ENCODE peak calls at places on chromosomes 6 and 20, in ten cellular contexts. One of them, this sample, is unnamed.
A peak's percentile ranks its signal among the peaks of the same experiment; 100 is the strongest.

GRCh38 chr6:164398647-164399046 is 910.8 kb downstream of the C6orf118 start:
- DNase-seq in IMR-90: no peak
- DNase-seq in adrenal gland: no peak
- DNase-seq in pancreas: no peak
- DNase-seq in cardiac muscle cell: no peak
- DNase-seq in tibial nerve: no peak
- DNase-seq in brain microvascular endothelial cell: no peak
- DNase-seq in Panc1: no peak
- DNase-seq in tibial artery: no peak
- DNase-seq in heart left ventricle: no peak
- DNase-seq in this sample: no peak

GRCh38 chr20:58482416-58482815 is 32.8 kb downstream of the APCDD1L start:
- DNase-seq in IMR-90: peak; percentile 6
- DNase-seq in adrenal gland: no peak
- DNase-seq in pancreas: no peak
- DNase-seq in cardiac muscle cell: no peak
- DNase-seq in tibial nerve: no peak
- DNase-seq in brain microvascular endothelial cell: peak; percentile 32
- DNase-seq in Panc1: no peak
- DNase-seq in tibial artery: no peak
- DNase-seq in heart left ventricle: no peak
- DNase-seq in this sample: no peak

GRCh38 chr20:53664121-53664520 is 70.5 kb upstream of the ZNF217 start:
- DNase-seq in IMR-90: no peak
- DNase-seq in adrenal gland: no peak
- DNase-seq in pancreas: no peak
- DNase-seq in cardiac muscle cell: no peak
- DNase-seq in tibial nerve: no peak
- DNase-seq in brain microvascular endothelial cell: no peak
- DNase-seq in Panc1: no peak
- DNase-seq in tibial artery: no peak
- DNase-seq in heart left ventricle: no peak
- DNase-seq in this sample: no peak

GRCh38 chr20:8454137-8454712 is 322.2 kb downstream of the PLCB1 start:
- DNase-seq in IMR-90: peak; percentile 97
- DNase-seq in adrenal gland: peak; percentile 64
- DNase-seq in pancreas: no peak
- DNase-seq in cardiac muscle cell: peak; percentile 8
- DNase-seq in tibial nerve: no peak
- DNase-seq in brain microvascular endothelial cell: peak; percentile 97
- DNase-seq in Panc1: no peak
- DNase-seq in tibial artery: no peak
- DNase-seq in heart left ventricle: no peak
- DNase-seq in this sample: no peak

GRCh38 chr6:161917645-161918044 is 643.8 kb upstream of the AGPAT4 start:
- DNase-seq in IMR-90: no peak
- DNase-seq in adrenal gland: no peak
- DNase-seq in pancreas: no peak
- DNase-seq in cardiac muscle cell: no peak
- DNase-seq in tibial nerve: no peak
- DNase-seq in brain microvascular endothelial cell: no peak
- DNase-seq in Panc1: no peak
- DNase-seq in tibial artery: no peak
- DNase-seq in heart left ventricle: no peak
- DNase-seq in this sample: no peak

GRCh38 chr6:150142657-150143501 is at the start of gene PPP1R14C:
- DNase-seq in IMR-90: no peak
- DNase-seq in adrenal gland: no peak
- DNase-seq in pancreas: peak; percentile 20
- DNase-seq in cardiac muscle cell: peak; percentile 85
- DNase-seq in tibial nerve: no peak
- DNase-seq in brain microvascular endothelial cell: no peak
- DNase-seq in Panc1: no peak
- DNase-seq in tibial artery: no peak
- DNase-seq in heart left ventricle: peak; percentile 48
- DNase-seq in this sample: no peak

GRCh38 chr20:48523191-48523757 is 304.5 kb downstream of the PREX1 start:
- DNase-seq in IMR-90: peak; percentile 59
- DNase-seq in adrenal gland: no peak
- DNase-seq in pancreas: no peak
- DNase-seq in cardiac muscle cell: peak; percentile 95
- DNase-seq in tibial nerve: peak; percentile 12
- DNase-seq in brain microvascular endothelial cell: peak; percentile 57
- DNase-seq in Panc1: peak; percentile 10
- DNase-seq in tibial artery: no peak
- DNase-seq in heart left ventricle: peak; percentile 43
- DNase-seq in this sample: no peak

GRCh38 chr20:63268671-63269439 is 3.8 kb upstream of the ARFGAP1 start:
- DNase-seq in IMR-90: no peak
- DNase-seq in adrenal gland: no peak
- DNase-seq in pancreas: no peak
- DNase-seq in cardiac muscle cell: no peak
- DNase-seq in tibial nerve: no peak
- DNase-seq in brain microvascular endothelial cell: no peak
- DNase-seq in Panc1: no peak
- DNase-seq in tibial artery: no peak
- DNase-seq in heart left ventricle: no peak
- DNase-seq in this sample: no peak

GRCh38 chr6:129710722-129711631 is 1.0 kb upstream of the ARHGAP18 start:
- DNase-seq in IMR-90: no peak
- DNase-seq in adrenal gland: no peak
- DNase-seq in pancreas: no peak
- DNase-seq in cardiac muscle cell: no peak
- DNase-seq in tibial nerve: no peak
- DNase-seq in brain microvascular endothelial cell: no peak
- DNase-seq in Panc1: no peak
- DNase-seq in tibial artery: no peak
- DNase-seq in heart left ventricle: no peak
- DNase-seq in this sample: no peak

GRCh38 chr20:53202781-53203180 is 230.6 kb downstream of the TSHZ2 start:
- DNase-seq in IMR-90: no peak
- DNase-seq in adrenal gland: no peak
- DNase-seq in pancreas: no peak
- DNase-seq in cardiac muscle cell: no peak
- DNase-seq in tibial nerve: no peak
- DNase-seq in brain microvascular endothelial cell: no peak
- DNase-seq in Panc1: no peak
- DNase-seq in tibial artery: no peak
- DNase-seq in heart left ventricle: no peak
- DNase-seq in this sample: no peak

GRCh38 chr20:36390719-36391415 is 84.7 kb downstream of the DLGAP4 start:
- DNase-seq in IMR-90: no peak
- DNase-seq in adrenal gland: no peak
- DNase-seq in pancreas: no peak
- DNase-seq in cardiac muscle cell: no peak
- DNase-seq in tibial nerve: no peak
- DNase-seq in brain microvascular endothelial cell: no peak
- DNase-seq in Panc1: no peak
- DNase-seq in tibial artery: no peak
- DNase-seq in heart left ventricle: no peak
- DNase-seq in this sample: no peak

GRCh38 chr6:54244430-54244829 is 63.8 kb upstream of the TINAG start:
- DNase-seq in IMR-90: peak; percentile 24
- DNase-seq in adrenal gland: no peak
- DNase-seq in pancreas: no peak
- DNase-seq in cardiac muscle cell: peak; percentile 35
- DNase-seq in tibial nerve: no peak
- DNase-seq in brain microvascular endothelial cell: no peak
- DNase-seq in Panc1: no peak
- DNase-seq in tibial artery: no peak
- DNase-seq in heart left ventricle: no peak
- DNase-seq in this sample: no peak

GRCh38 chr6:153129873-153130514 is 1.1 kb downstream of the RGS17 start:
- DNase-seq in IMR-90: peak; percentile 12
- DNase-seq in adrenal gland: no peak
- DNase-seq in pancreas: no peak
- DNase-seq in cardiac muscle cell: peak; percentile 27
- DNase-seq in tibial nerve: no peak
- DNase-seq in brain microvascular endothelial cell: peak; percentile 5
- DNase-seq in Panc1: no peak
- DNase-seq in tibial artery: no peak
- DNase-seq in heart left ventricle: no peak
- DNase-seq in this sample: no peak

GRCh38 chr6:116106146-116106545 is 5.5 kb downstream of the NT5DC1 start:
- DNase-seq in IMR-90: no peak
- DNase-seq in adrenal gland: no peak
- DNase-seq in pancreas: no peak
- DNase-seq in cardiac muscle cell: no peak
- DNase-seq in tibial nerve: no peak
- DNase-seq in brain microvascular endothelial cell: no peak
- DNase-seq in Panc1: no peak
- DNase-seq in tibial artery: no peak
- DNase-seq in heart left ventricle: no peak
- DNase-seq in this sample: no peak
- H3K4me3 ChIP-seq in IMR-90: no peak overlapping the region
- H3K4me3 ChIP-seq in adrenal gland: no peak overlapping the region
- H3K4me3 ChIP-seq in pancreas: no peak overlapping the region
- H3K4me3 ChIP-seq in cardiac muscle cell: no peak overlapping the region
- H3K4me3 ChIP-seq in tibial nerve: no peak overlapping the region
- H3K4me3 ChIP-seq in brain microvascular endothelial cell: no peak overlapping the region
- H3K4me3 ChIP-seq in Panc1: no peak overlapping the region
- H3K4me3 ChIP-seq in tibial artery: no peak overlapping the region
- H3K4me3 ChIP-seq in heart left ventricle: no peak overlapping the region
- H3K4me3 ChIP-seq in this sample: no peak overlapping the region

GRCh38 chr6:31092769-31093505 is 19.4 kb downstream of the C6orf15 start:
- DNase-seq in IMR-90: no peak
- DNase-seq in adrenal gland: no peak
- DNase-seq in pancreas: no peak
- DNase-seq in cardiac muscle cell: no peak
- DNase-seq in tibial nerve: no peak
- DNase-seq in brain microvascular endothelial cell: no peak
- DNase-seq in Panc1: no peak
- DNase-seq in tibial artery: no peak
- DNase-seq in heart left ventricle: no peak
- DNase-seq in this sample: no peak
- H3K27ac ChIP-seq in IMR-90: no peak overlapping the region
- H3K27ac ChIP-seq in adrenal gland: no peak overlapping the region
- H3K27ac ChIP-seq in pancreas: no peak overlapping the region
- H3K27ac ChIP-seq in cardiac muscle cell: no peak overlapping the region
- H3K27ac ChIP-seq in tibial nerve: no peak overlapping the region
- H3K27ac ChIP-seq in brain microvascular endothelial cell: no peak overlapping the region
- H3K27ac ChIP-seq in Panc1: no peak overlapping the region
- H3K27ac ChIP-seq in tibial artery: no peak overlapping the region
- H3K27ac ChIP-seq in heart left ventricle: peak overlapping the region; percentile 38
- H3K27ac ChIP-seq in this sample: no peak overlapping the region

DNA sequence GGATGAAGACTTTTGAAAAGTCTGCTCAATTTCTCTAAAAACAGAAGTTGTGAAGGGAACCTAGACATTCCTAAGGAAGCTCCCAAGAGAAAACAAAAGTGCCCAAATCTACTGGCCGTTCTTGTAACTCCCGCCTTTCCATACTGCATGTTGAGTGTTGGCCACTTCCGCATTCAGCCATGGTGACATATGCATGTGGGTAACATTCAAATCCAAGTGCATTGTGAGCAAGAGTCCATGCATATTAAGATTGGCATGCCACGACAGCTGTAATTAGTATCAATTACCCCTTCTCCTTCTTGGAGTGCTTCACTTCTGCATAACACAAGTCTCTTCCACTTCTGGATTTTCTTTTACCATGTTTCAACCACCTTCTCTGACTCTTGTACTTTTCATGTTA is 8.4 kb downstream of the SLC35D3 start:
- DNase-seq in IMR-90: no peak
- DNase-seq in adrenal gland: no peak
- DNase-seq in pancreas: no peak
- DNase-seq in cardiac muscle cell: no peak
- DNase-seq in tibial nerve: no peak
- DNase-seq in brain microvascular endothelial cell: no peak
- DNase-seq in Panc1: no peak
- DNase-seq in tibial artery: no peak
- DNase-seq in heart left ventricle: no peak
- DNase-seq in this sample: no peak
- H3K4me3 ChIP-seq in IMR-90: no peak overlapping the region
- H3K4me3 ChIP-seq in adrenal gland: no peak overlapping the region
- H3K4me3 ChIP-seq in pancreas: no peak overlapping the region
- H3K4me3 ChIP-seq in cardiac muscle cell: no peak overlapping the region
- H3K4me3 ChIP-seq in tibial nerve: no peak overlapping the region
- H3K4me3 ChIP-seq in brain microvascular endothelial cell: no peak overlapping the region
- H3K4me3 ChIP-seq in Panc1: no peak overlapping the region
- H3K4me3 ChIP-seq in tibial artery: no peak overlapping the region
- H3K4me3 ChIP-seq in heart left ventricle: no peak overlapping the region
- H3K4me3 ChIP-seq in this sample: no peak overlapping the region

GRCh38 chr6:109406196-109406595 is 23.9 kb upstream of the CD164 start:
- DNase-seq in IMR-90: peak; percentile 63
- DNase-seq in adrenal gland: no peak
- DNase-seq in pancreas: no peak
- DNase-seq in cardiac muscle cell: no peak
- DNase-seq in tibial nerve: no peak
- DNase-seq in brain microvascular endothelial cell: no peak
- DNase-seq in Panc1: no peak
- DNase-seq in tibial artery: no peak
- DNase-seq in heart left ventricle: no peak
- DNase-seq in this sample: no peak
- H3K27ac ChIP-seq in IMR-90: no peak overlapping the region
- H3K27ac ChIP-seq in adrenal gland: no peak overlapping the region
- H3K27ac ChIP-seq in pancreas: no peak overlapping the region
- H3K27ac ChIP-seq in cardiac muscle cell: no peak overlapping the region
- H3K27ac ChIP-seq in tibial nerve: no peak overlapping the region
- H3K27ac ChIP-seq in brain microvascular endothelial cell: no peak overlapping the region
- H3K27ac ChIP-seq in Panc1: no peak overlapping the region
- H3K27ac ChIP-seq in tibial artery: no peak overlapping the region
- H3K27ac ChIP-seq in heart left ventricle: no peak overlapping the region
- H3K27ac ChIP-seq in this sample: no peak overlapping the region

GRCh38 chr6:37798436-37799262 is 20.9 kb upstream of the ZFAND3 start:
- DNase-seq in IMR-90: no peak
- DNase-seq in adrenal gland: no peak
- DNase-seq in pancreas: no peak
- DNase-seq in cardiac muscle cell: no peak
- DNase-seq in tibial nerve: no peak
- DNase-seq in brain microvascular endothelial cell: no peak
- DNase-seq in Panc1: no peak
- DNase-seq in tibial artery: no peak
- DNase-seq in heart left ventricle: no peak
- DNase-seq in this sample: no peak
- H3K4me3 ChIP-seq in IMR-90: no peak overlapping the region
- H3K4me3 ChIP-seq in adrenal gland: no peak overlapping the region
- H3K4me3 ChIP-seq in pancreas: no peak overlapping the region
- H3K4me3 ChIP-seq in cardiac muscle cell: no peak overlapping the region
- H3K4me3 ChIP-seq in tibial nerve: no peak overlapping the region
- H3K4me3 ChIP-seq in brain microvascular endothelial cell: no peak overlapping the region
- H3K4me3 ChIP-seq in Panc1: no peak overlapping the region
- H3K4me3 ChIP-seq in tibial artery: no peak overlapping the region
- H3K4me3 ChIP-seq in heart left ventricle: no peak overlapping the region
- H3K4me3 ChIP-seq in this sample: no peak overlapping the region

GRCh38 chr6:10138917-10139316 is 276.0 kb downstream of the TFAP2A start:
- DNase-seq in IMR-90: peak; percentile 21
- DNase-seq in adrenal gland: no peak
- DNase-seq in pancreas: no peak
- DNase-seq in cardiac muscle cell: no peak
- DNase-seq in tibial nerve: no peak
- DNase-seq in brain microvascular endothelial cell: peak; percentile 88
- DNase-seq in Panc1: no peak
- DNase-seq in tibial artery: no peak
- DNase-seq in heart left ventricle: no peak
- DNase-seq in this sample: no peak
- H3K27ac ChIP-seq in IMR-90: no peak overlapping the region
- H3K27ac ChIP-seq in adrenal gland: no peak overlapping the region
- H3K27ac ChIP-seq in pancreas: no peak overlapping the region
- H3K27ac ChIP-seq in cardiac muscle cell: no peak overlapping the region
- H3K27ac ChIP-seq in tibial nerve: no peak overlapping the region
- H3K27ac ChIP-seq in brain microvascular endothelial cell: no peak overlapping the region
- H3K27ac ChIP-seq in Panc1: no peak overlapping the region
- H3K27ac ChIP-seq in tibial artery: no peak overlapping the region
- H3K27ac ChIP-seq in heart left ventricle: no peak overlapping the region
- H3K27ac ChIP-seq in this sample: no peak overlapping the region